ENCODE peak calls at places on chromosomes 3 and 15, in six cellular contexts. H, X, O, Y, J and C are unnamed samples.

GRCh38 chr3:42493798-42494151 is 8.7 kb upstream of the VIPR1 start:
- DNase-seq in O (no peak), Y (no peak), H (peak), X (no peak), J (no peak), C (no peak)

GRCh38 chr15:85421116-85421925 is 40.9 kb downstream of the AKAP13 start:
- DNase-seq in Y (no peak), J (no peak), X (no peak), H (no peak), O (no peak), C (no peak)

GRCh38 chr3:105281989-105282388 is 84.7 kb upstream of the ALCAM start:
- DNase-seq in O (no peak), H (no peak), J (no peak), X (no peak), Y (no peak), C (no peak)

GRCh38 chr3:62926494-62926893 is 51.3 kb upstream of the CADPS start:
- DNase-seq in O (no peak), J (no peak), H (no peak), X (no peak), Y (no peak), C (no peak)

GRCh38 chr15:77180757-77181156 is 109.8 kb upstream of the TSPAN3 start:
- DNase-seq in X (peak), Y (no peak), H (no peak), O (no peak), J (no peak), C (no peak)

GRCh38 chr3:186669378-186670084 is 3.7 kb downstream of the HRG start:
- DNase-seq in O (no peak), H (no peak), Y (no peak), J (peak), X (no peak), C (peak)

GRCh38 chr3:52532838-52533622 is 627 bp downstream of the NT5DC2 start:
- DNase-seq in O (no peak), Y (no peak), H (peak), X (peak), J (no peak), C (peak)

GRCh38 chr3:189714991-189715961 is 84.1 kb downstream of the TP63 start:
- DNase-seq in Y (no peak), X (peak), O (no peak), H (no peak), J (no peak), C (no peak)

GRCh38 chr3:51403675-51404074 is 12.6 kb downstream of the RBM15B start:
- DNase-seq in Y (no peak), X (no peak), J (no peak), O (no peak), H (no peak), C (no peak)

GRCh38 chr3:97872209-97873042 is 50.6 kb downstream of the CRYBG3 start:
- DNase-seq in J (no peak), H (no peak), X (peak), Y (no peak), O (no peak), C (no peak)

GRCh38 chr3:123365450-123366143 is 83.3 kb downstream of the ADCY5 start:
- DNase-seq in X (no peak), H (no peak), J (peak), Y (peak), O (no peak), C (peak)

GRCh38 chr15:100221461-100222348 is 120.1 kb downstream of the ADAMTS17 start:
- DNase-seq in J (no peak), O (no peak), H (no peak), X (no peak), Y (no peak), C (no peak)

GRCh38 chr3:14879161-14879888 is 60.6 kb downstream of the FGD5 start:
- DNase-seq in H (no peak), Y (no peak), O (no peak), J (peak), X (no peak), C (peak)

GRCh38 chr3:142802891-142803290 is 79.1 kb downstream of the TRPC1 start:
- DNase-seq in X (no peak), J (no peak), H (no peak), O (no peak), Y (no peak), C (no peak)

GRCh38 chr3:134473868-134474546 is 11.8 kb downstream of the ANAPC13 start:
- DNase-seq in H (peak), Y (peak), X (peak), J (peak), O (peak), C (peak)

GRCh38 chr3:156602424-156602823 is 47.5 kb upstream of the SSR3 start:
- DNase-seq in Y (no peak), H (no peak), J (no peak), X (no peak), O (no peak), C (no peak)

GRCh38 chr3:14570089-14570488 is 29.9 kb upstream of the GRIP2 start:
- DNase-seq in J (no peak), Y (no peak), H (no peak), O (no peak), X (no peak), C (no peak)

GRCh38 chr3:31043184-31043819 is 148.8 kb upstream of the GADL1 start:
- DNase-seq in H (no peak), O (no peak), J (no peak), Y (no peak), X (peak), C (no peak)

GRCh38 chr3:31925271-31925630 is 55.8 kb downstream of the OSBPL10 start:
- DNase-seq in O (no peak), H (no peak), Y (no peak), J (no peak), X (no peak), C (no peak)

GRCh38 chr3:133535971-133536634 is 37.4 kb upstream of the CDV3 start:
- DNase-seq in X (peak), O (no peak), Y (no peak), J (peak), H (no peak), C (peak)

GRCh38 chr15:64044315-64045105 is 1.8 kb downstream of the DAPK2 start:
- DNase-seq in Y (no peak), X (no peak), J (no peak), O (no peak), H (no peak), C (no peak)

GRCh38 chr15:55289011-55289572 is 521 bp downstream of the RAB27A start:
- DNase-seq in J (no peak), H (peak), O (no peak), Y (no peak), X (peak), C (peak)

GRCh38 chr15:68344600-68344999 is 67.1 kb downstream of the FEM1B start:
- DNase-seq in Y (no peak), H (no peak), X (no peak), J (no peak), O (no peak), C (no peak)

GRCh38 chr3:79367803-79368202 is 400.0 kb downstream of the ROBO1 start:
- DNase-seq in O (no peak), X (no peak), H (no peak), Y (no peak), J (no peak), C (no peak)

GRCh38 chr15:58873267-58873666 is 60.2 kb downstream of the SLTM start:
- DNase-seq in X (no peak), J (no peak), O (no peak), Y (no peak), H (no peak), C (no peak)

GRCh38 chr15:63997715-63998442 is 48.4 kb downstream of the DAPK2 start:
- DNase-seq in Y (no peak), H (no peak), O (no peak), X (no peak), J (no peak), C (no peak)

GRCh38 chr3:8954938-8955763 is 8.1 kb downstream of the RAD18 start:
- DNase-seq in J (no peak), Y (no peak), H (no peak), O (no peak), X (peak), C (no peak)

GRCh38 chr3:124696011-124696410 is 34.2 kb upstream of the UMPS start:
- DNase-seq in H (no peak), X (no peak), Y (no peak), O (no peak), J (no peak), C (no peak)

GRCh38 chr15:90316139-90316538 is 35.9 kb upstream of the ZNF774 start:
- DNase-seq in Y (no peak), O (no peak), H (no peak), J (no peak), X (no peak), C (no peak)